ENCODE peak calls at places on chromosome 20, in five cellular contexts. O, F, U, T and X are unnamed samples.

GRCh38 chr20:38447251-38447661 is 12.1 kb upstream of the SNHG17 start:
- DNase-seq in O (no peak), F (no peak), U (no peak), T (no peak), X (peak; percentile 61)

GRCh38 chr20:641516-641913 is 11.5 kb downstream of the SRXN1 start:
- DNase-seq in O (no peak), F (peak; percentile 49), U (peak; percentile 73), T (peak; percentile 77), X (no peak)

GRCh38 chr20:25032065-25032477 is 25.9 kb downstream of the ACSS1 start:
- DNase-seq in O (no peak), F (no peak), U (peak; percentile 63), T (no peak), X (no peak)

GRCh38 chr20:50394569-50394968 is 115.6 kb upstream of the PTPN1 start:
- DNase-seq in O (no peak), F (no peak), U (no peak), T (no peak), X (peak; percentile 65)

GRCh38 chr20:59110607-59111006 is 53.0 kb upstream of the ZNF831 start:
- DNase-seq in O (no peak), F (no peak), U (no peak), T (no peak), X (no peak)

GRCh38 chr20:59055302-59055701 is 12.7 kb upstream of the PRELID3B start:
- DNase-seq in O (no peak), F (peak; percentile 50), U (no peak), T (no peak), X (peak; percentile 63)

GRCh38 chr20:49964964-49965780 is 17.6 kb upstream of the SNAI1 start:
- DNase-seq in O (no peak), F (peak; percentile 41), U (peak; percentile 86), T (peak; percentile 82), X (peak; percentile 74)

GRCh38 chr20:59938221-59938620 is 1.9 kb downstream of the PPP1R3D start:
- DNase-seq in O (peak; percentile 33), F (peak; percentile 88), U (no peak), T (no peak), X (no peak)

GRCh38 chr20:37567671-37568588 is 40.3 kb upstream of the BLCAP start:
- DNase-seq in O (no peak), F (peak; percentile 12), U (no peak), T (no peak), X (no peak)

GRCh38 chr20:3786126-3786484 is 435 bp downstream of the CENPB start:
- DNase-seq in O (peak; percentile 52), F (peak; percentile 83), U (no peak), T (no peak), X (no peak)

GRCh38 chr20:44092551-44093248 is 94.3 kb downstream of the JPH2 start:
- DNase-seq in O (peak; percentile 38), F (peak; percentile 76), U (no peak), T (peak; percentile 41), X (peak; percentile 89)

GRCh38 chr20:62799873-62800272 is 3.6 kb downstream of the MRGBP start:
- DNase-seq in O (no peak), F (no peak), U (no peak), T (no peak), X (no peak)

GRCh38 chr20:62799036-62799435 is 2.8 kb downstream of the MRGBP start:
- DNase-seq in O (no peak), F (no peak), U (no peak), T (no peak), X (no peak)

GRCh38 chr20:62797671-62798532 is 1.6 kb downstream of the MRGBP start:
- DNase-seq in O (no peak), F (no peak), U (no peak), T (no peak), X (no peak)

GRCh38 chr20:62800314-62801259 is 4.0 kb upstream of the OGFR start:
- DNase-seq in O (no peak), F (no peak), U (no peak), T (no peak), X (no peak)

DNA sequence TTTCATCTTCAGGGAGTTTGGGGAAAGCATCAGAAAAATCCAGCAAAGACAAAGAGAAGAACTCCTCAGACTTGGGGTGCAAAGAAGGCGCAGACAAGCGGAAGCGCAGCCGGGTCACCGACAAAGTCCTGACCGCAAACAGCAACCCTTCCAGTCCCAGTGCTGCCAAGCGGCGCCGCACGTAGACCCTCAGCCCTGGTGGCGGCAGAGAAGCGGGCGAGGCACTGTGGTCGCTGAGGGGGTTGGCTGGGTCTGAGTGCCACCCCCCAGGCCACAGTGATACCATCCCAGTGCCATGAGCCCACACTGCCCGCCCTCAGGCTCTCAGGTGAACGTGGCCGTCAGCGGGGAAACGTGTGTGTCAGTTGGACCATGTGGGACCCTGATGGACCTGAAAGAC is 3.2 kb downstream of the MRGBP start:
- DNase-seq in O (no peak), F (no peak), U (no peak), T (no peak), X (no peak)
- H3K9ac ChIP-seq in O (no peak overlapping the region), F (no peak overlapping the region), U (no peak overlapping the region), T (no peak overlapping the region), X (no peak overlapping the region)

DNA sequence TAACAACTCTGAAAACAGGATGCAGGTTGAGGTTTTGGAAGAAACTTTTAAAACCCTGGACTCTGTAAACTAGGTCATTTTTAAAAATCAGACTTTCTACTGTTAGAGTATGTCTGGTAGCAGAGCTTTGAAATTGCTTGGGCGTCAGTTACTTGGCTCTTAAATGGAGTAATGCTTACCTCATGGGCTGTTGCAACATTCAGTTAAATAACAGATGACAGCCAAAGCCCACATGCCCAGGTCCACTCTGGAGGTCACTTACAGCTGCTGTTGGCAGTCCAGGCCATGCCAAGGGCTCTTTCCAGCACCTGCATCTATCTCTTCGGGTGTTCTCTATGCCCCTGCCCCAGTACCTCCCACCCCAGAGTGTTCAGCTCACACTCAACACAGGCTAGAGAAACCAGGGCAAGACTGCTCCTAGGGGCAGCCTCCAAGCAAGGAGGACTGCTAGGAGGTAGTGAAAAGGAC is 96.4 kb downstream of the BANF2 start:
- DNase-seq in O (no peak), F (peak; percentile 89), U (no peak), T (no peak), X (no peak)
- H3K9ac ChIP-seq in O (no peak overlapping the region), F (peak overlapping the region; percentile 22), U (no peak overlapping the region), T (no peak overlapping the region), X (no peak overlapping the region)

GRCh38 chr20:34493646-34494045 is 22.6 kb upstream of the DYNLRB1 start:
- DNase-seq in O (no peak), F (no peak), U (no peak), T (no peak), X (no peak)
- H3K9ac ChIP-seq in O (no peak overlapping the region), F (no peak overlapping the region), U (no peak overlapping the region), T (no peak overlapping the region), X (no peak overlapping the region)

GRCh38 chr20:33875055-33875454 is 63.9 kb downstream of the CHMP4B start:
- DNase-seq in O (no peak), F (no peak), U (no peak), T (no peak), X (peak; percentile 52)

GRCh38 chr20:33882018-33882417 is 70.9 kb downstream of the CHMP4B start:
- DNase-seq in O (no peak), F (no peak), U (no peak), T (no peak), X (no peak)

GRCh38 chr20:33875534-33876026 is 64.4 kb downstream of the CHMP4B start:
- DNase-seq in O (no peak), F (no peak), U (no peak), T (no peak), X (no peak)

GRCh38 chr20:33880396-33880795 is 69.2 kb downstream of the CHMP4B start:
- DNase-seq in O (no peak), F (no peak), U (no peak), T (no peak), X (no peak)

DNA sequence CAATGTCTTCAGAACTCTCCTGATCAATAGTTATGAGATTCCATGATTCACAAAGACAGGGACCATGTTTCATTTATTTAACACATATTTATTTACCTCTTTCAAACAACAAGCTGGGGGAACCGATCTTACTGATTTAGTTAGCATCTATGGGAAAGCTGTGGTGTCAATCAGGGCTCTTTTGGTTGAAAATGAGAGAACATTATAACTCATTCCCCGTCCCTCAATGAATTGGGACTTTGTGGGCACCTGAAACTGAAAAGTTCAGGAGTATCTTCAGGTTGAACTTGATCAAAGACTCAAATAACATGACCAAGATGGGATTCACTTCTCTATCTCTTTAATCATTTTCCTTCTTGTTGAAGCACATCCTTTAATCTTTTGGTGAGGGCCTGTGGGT is 67.4 kb downstream of the CHMP4B start:
- DNase-seq in O (no peak), F (no peak), U (no peak), T (no peak), X (no peak)
- H3K9ac ChIP-seq in O (no peak overlapping the region), F (no peak overlapping the region), U (no peak overlapping the region), T (no peak overlapping the region), X (no peak overlapping the region)

GRCh38 chr20:17646901-17647301 is 35.1 kb downstream of the RRBP1 start:
- DNase-seq in O (no peak), F (no peak), U (no peak), T (no peak), X (no peak)

GRCh38 chr20:17648782-17649730 is 33.0 kb downstream of the RRBP1 start:
- DNase-seq in O (no peak), F (no peak), U (peak; percentile 21), T (no peak), X (peak; percentile 57)

GRCh38 chr20:17646209-17646717 is 35.8 kb downstream of the RRBP1 start:
- DNase-seq in O (no peak), F (no peak), U (no peak), T (no peak), X (no peak)

GRCh38 chr20:17648306-17648646 is 33.8 kb downstream of the RRBP1 start:
- DNase-seq in O (no peak), F (no peak), U (no peak), T (no peak), X (no peak)

DNA sequence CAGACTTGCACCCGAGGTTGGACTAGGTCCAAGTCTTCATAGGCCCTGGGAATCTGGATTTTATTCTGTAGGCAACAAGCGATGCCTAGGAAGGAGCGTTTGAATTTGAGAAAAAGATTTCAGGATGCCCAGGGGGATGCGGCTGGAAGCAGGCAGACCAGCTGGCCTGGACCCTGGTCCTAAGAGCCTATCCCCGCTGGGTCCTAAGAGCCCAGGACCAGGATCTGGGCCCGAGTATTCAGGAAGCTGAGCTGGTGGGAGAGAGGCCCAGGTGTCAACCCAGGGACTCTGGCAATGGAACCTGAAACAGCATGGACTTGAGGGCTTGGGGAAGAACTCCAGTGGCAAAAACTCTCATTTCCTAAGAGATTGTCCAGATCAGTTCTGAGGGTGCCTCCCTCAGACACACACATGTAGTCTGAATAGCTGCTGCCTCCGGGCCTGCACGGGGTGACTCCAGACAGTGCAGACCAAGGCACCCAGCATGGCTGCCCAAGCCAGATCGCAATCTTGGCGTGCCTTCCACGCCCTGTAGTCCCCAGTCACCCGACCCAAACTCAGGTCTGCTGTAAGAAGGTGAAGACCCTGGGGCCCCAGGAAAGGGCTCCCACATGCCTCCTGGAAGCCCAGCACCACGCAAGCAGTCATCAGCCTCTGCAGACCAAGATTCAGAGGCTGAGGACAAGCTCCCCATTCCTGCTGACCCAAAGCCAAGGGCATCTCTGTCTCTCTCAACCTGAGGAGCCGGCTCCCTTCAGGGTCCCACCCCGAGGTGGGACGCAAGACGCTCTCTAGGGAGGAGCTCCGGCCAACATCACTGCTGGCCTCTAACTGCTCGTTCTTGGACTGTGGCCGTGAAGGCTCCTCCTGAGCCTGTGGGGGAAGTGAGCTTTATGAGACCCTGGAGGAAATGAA is 34.4 kb downstream of the RRBP1 start:
- DNase-seq in O (no peak), F (no peak), U (no peak), T (no peak), X (no peak)
- H3K9ac ChIP-seq in O (no peak overlapping the region), F (no peak overlapping the region), U (peak overlapping the region; percentile 40), T (no peak overlapping the region), X (no peak overlapping the region)

GRCh38 chr20:46870041-46870440 is 24.6 kb upstream of the EYA2 start:
- DNase-seq in O (no peak), F (no peak), U (no peak), T (no peak), X (no peak)
- H3K9ac ChIP-seq in O (no peak overlapping the region), F (no peak overlapping the region), U (no peak overlapping the region), T (no peak overlapping the region), X (no peak overlapping the region)